ENCODE peak calls at places on chromosomes 7 and 10, in eight cellular contexts. U, K, G, T, S, W, O and R are unnamed samples.

GRCh38 chr7:93690021-93690420 is 115.5 kb upstream of the CALCR start:
- DNase-seq in T (no peak), U (peak; percentile 13), W (no peak), S (no peak), O (no peak), K (no peak), G (no peak), R (no peak)

GRCh38 chr7:44163591-44163990 is 22.5 kb upstream of the MYL7 start:
- DNase-seq in O (no peak), K (no peak), G (peak; percentile 93), W (no peak), T (no peak), U (peak; percentile 42), S (no peak), R (no peak)

GRCh38 chr7:26815452-26815851 is 48.9 kb downstream of the SKAP2 start:
- DNase-seq in K (no peak), W (no peak), O (no peak), U (no peak), G (no peak), T (no peak), S (no peak), R (no peak)

GRCh38 chr10:112801748-112802147 is 148.3 kb upstream of the TCF7L2 start:
- DNase-seq in U (no peak), O (no peak), W (no peak), S (peak; percentile 28), K (no peak), G (no peak), T (peak; percentile 54), R (no peak)

GRCh38 chr10:5094265-5095205 is at the start of gene AKR1C3:
- DNase-seq in U (no peak), G (peak; percentile 75), O (no peak), K (no peak), S (peak; percentile 22), W (no peak), T (no peak), R (no peak)

GRCh38 chr10:70672993-70673928 is 955 bp downstream of the ADAMTS14 start:
- DNase-seq in O (no peak), K (no peak), U (no peak), W (no peak), T (no peak), G (peak; percentile 64), S (no peak), R (no peak)

GRCh38 chr7:12685550-12685949 is 1.9 kb upstream of the ARL4A start:
- DNase-seq in T (no peak), S (peak; percentile 72), W (peak; percentile 5), G (peak; percentile 21), O (peak; percentile 22), U (peak; percentile 75), K (no peak), R (peak; percentile 59)

GRCh38 chr7:54615545-54615944 is 73.4 kb downstream of the VSTM2A start:
- DNase-seq in S (no peak), T (no peak), O (no peak), G (peak; percentile 41), W (no peak), U (no peak), K (no peak), R (no peak)

GRCh38 chr10:130254168-130255061 is 118.2 kb downstream of the GLRX3 start:
- DNase-seq in G (no peak), W (no peak), O (no peak), U (no peak), T (no peak), S (no peak), K (no peak), R (peak; percentile 15)

GRCh38 chr10:95246582-95247051 is 44.2 kb downstream of the PDLIM1 start:
- DNase-seq in W (peak; percentile 41), G (peak; percentile 66), S (peak; percentile 65), T (no peak), O (peak; percentile 77), U (peak; percentile 91), K (no peak), R (peak; percentile 84)

GRCh38 chr7:132084776-132085388 is 491.4 kb downstream of the PLXNA4 start:
- DNase-seq in G (no peak), T (no peak), O (no peak), U (no peak), S (no peak), K (no peak), W (no peak), R (no peak)

GRCh38 chr10:6250745-6251144 is 48.0 kb downstream of the PFKFB3 start:
- DNase-seq in W (no peak), S (no peak), U (no peak), G (no peak), T (no peak), O (no peak), K (no peak), R (no peak)

GRCh38 chr10:31490858-31491504 is 172.0 kb downstream of the ZEB1 start:
- DNase-seq in W (no peak), G (peak; percentile 40), S (peak; percentile 37), O (no peak), K (no peak), U (peak; percentile 71), T (no peak), R (no peak)

GRCh38 chr7:16027396-16027795 is 340.9 kb upstream of the MEOX2 start:
- DNase-seq in S (no peak), O (no peak), T (no peak), G (no peak), U (no peak), W (no peak), K (no peak), R (no peak)

GRCh38 chr7:1279041-1279440 is 46.4 kb downstream of the UNCX start:
- DNase-seq in G (no peak), O (no peak), S (no peak), W (no peak), T (no peak), U (no peak), K (no peak), R (no peak)

GRCh38 chr7:137045573-137045972 is 177.1 kb downstream of the CHRM2 start:
- DNase-seq in U (no peak), T (no peak), W (no peak), G (no peak), K (no peak), S (no peak), O (no peak), R (no peak)

GRCh38 chr7:37045786-37046185 is 321.5 kb upstream of the AOAH start:
- DNase-seq in U (peak; percentile 7), G (no peak), W (no peak), T (no peak), K (no peak), S (no peak), O (no peak), R (no peak)